ENCODE peak calls at places on chromosome 19, in eight cellular contexts. A is NCI-H1092; Y is GM12865; I is mesothelial cell of epicardium; M is stimulated activated CD4-positive, alpha-beta T cell treated with anti-CD3 and anti-CD28 coated beads, Interleukin-2, amount 100 ng/mL, for 48 hours; D is astrocyte of the spinal cord; V is Panc1; Q is Calu3. G is an unnamed sample.

GRCh38 chr19:18253716-18254115 is 20.5 kb downstream of the IQCN start:
- DNase-seq in A (no peak), Y (no peak), I (no peak), M (no peak), D (no peak), V (no peak), Q (peak), G (no peak)

GRCh38 chr19:35355851-35356460 is 2.3 kb upstream of the FFAR3 start:
- DNase-seq in A (no peak), Y (no peak), I (no peak), M (no peak), D (no peak), V (no peak), Q (no peak), G (peak)

GRCh38 chr19:49200238-49200862 is 42.8 kb downstream of the TRPM4 start:
- DNase-seq in A (no peak), Y (peak), I (no peak), M (peak), D (no peak), V (no peak), Q (no peak), G (no peak)

GRCh38 chr19:45275370-45275971 is 24.4 kb downstream of the MARK4 start:
- DNase-seq in A (no peak), Y (no peak), I (no peak), M (no peak), D (no peak), V (no peak), Q (no peak), G (no peak)

GRCh38 chr19:45729774-45730388 is 815 bp downstream of the FBXO46 start:
- DNase-seq in A (no peak), Y (peak), I (no peak), M (peak), D (no peak), V (no peak), Q (peak), G (peak)

GRCh38 chr19:49335784-49336481 is 727 bp downstream of the CD37 start:
- DNase-seq in A (no peak), Y (peak), I (no peak), M (no peak), D (no peak), V (no peak), Q (no peak), G (no peak)

GRCh38 chr19:12208221-12208620 is 45.3 kb downstream of the ZNF136 start:
- DNase-seq in A (no peak), Y (no peak), I (no peak), M (no peak), D (no peak), V (no peak), Q (no peak), G (no peak)

GRCh38 chr19:13978306-13978705 is 26.0 kb downstream of the DCAF15 start:
- DNase-seq in A (peak), Y (no peak), I (peak), M (no peak), D (peak), V (no peak), Q (no peak), G (peak)

GRCh38 chr19:2047449-2048103 is 3.5 kb downstream of the MKNK2 start:
- DNase-seq in A (no peak), Y (peak), I (no peak), M (no peak), D (no peak), V (no peak), Q (peak), G (no peak)

GRCh38 chr19:3154957-3155736 is 19.3 kb downstream of the GNA15 start:
- DNase-seq in A (no peak), Y (peak), I (no peak), M (peak), D (peak), V (no peak), Q (no peak), G (peak)

GRCh38 chr19:45507864-45508680 is 793 bp downstream of the VASP start:
- DNase-seq in A (no peak), Y (peak), I (no peak), M (no peak), D (no peak), V (no peak), Q (peak), G (peak)

GRCh38 chr19:662207-662961 is 630 bp downstream of the RNF126 start:
- DNase-seq in A (peak), Y (peak), I (no peak), M (peak), D (peak), V (no peak), Q (peak), G (peak)

GRCh38 chr19:51698296-51698695 is 5.2 kb downstream of the SPACA6 start:
- DNase-seq in A (no peak), Y (no peak), I (no peak), M (no peak), D (peak), V (no peak), Q (no peak), G (no peak)

GRCh38 chr19:45882652-45883585 is 3.0 kb downstream of the IRF2BP1 start:
- DNase-seq in A (no peak), Y (peak), I (no peak), M (peak), D (peak), V (peak), Q (peak), G (peak)

GRCh38 chr19:6091771-6092291 is 18.5 kb downstream of the RFX2 start:
- DNase-seq in A (no peak), Y (no peak), I (no peak), M (no peak), D (peak), V (no peak), Q (no peak), G (peak)

GRCh38 chr19:5953680-5954213 is 24.2 kb downstream of the RANBP3 start:
- DNase-seq in A (no peak), Y (no peak), I (no peak), M (peak), D (peak), V (no peak), Q (no peak), G (no peak)

GRCh38 chr19:33441277-33441699 is 67.8 kb downstream of the CEBPG start:
- DNase-seq in A (no peak), Y (no peak), I (no peak), M (no peak), D (no peak), V (no peak), Q (no peak), G (no peak)

G was measured in left kidney.